ENCODE peak calls at places on chromosome 9, in seven cellular contexts. N is RWPE1, P is lung, Q is epithelial cell of esophagus, E is endothelial cell, K is HCT116, J is uterus. O is an unnamed sample.
A peak's percentile ranks its signal among the peaks of the same experiment; 100 is the strongest.

GRCh38 chr9:75880556-75880955 is 9.9 kb upstream of the PCSK5 start:
- DNase-seq in E (no peak), Q (peak; percentile 35), K (no peak), P (no peak), J (no peak), N (no peak), O (no peak)

GRCh38 chr9:93673271-93673843 is 97.0 kb downstream of the PHF2 start:
- DNase-seq in P (no peak), Q (no peak), K (no peak), E (peak; percentile 2), J (peak; percentile 10), N (no peak), O (no peak)

GRCh38 chr9:128203842-128204551 is 818 bp downstream of the DNM1 start:
- DNase-seq in E (peak; percentile 22), Q (no peak), J (peak; percentile 52), N (peak; percentile 57), K (no peak), P (no peak), O (no peak)

GRCh38 chr9:129054163-129054851 is 17.9 kb downstream of the MIGA2 start:
- DNase-seq in P (no peak), E (no peak), J (no peak), Q (no peak), K (no peak), N (no peak), O (no peak)

GRCh38 chr9:28539432-28539831 is 966.2 kb upstream of the C9orf72 start:
- DNase-seq in E (no peak), N (peak; percentile 37), P (no peak), K (no peak), Q (peak; percentile 86), J (no peak), O (peak; percentile 71)

GRCh38 chr9:25994605-25995004 is 316.4 kb upstream of the TUSC1 start:
- DNase-seq in E (no peak), N (no peak), K (no peak), P (no peak), Q (no peak), J (no peak), O (no peak)

GRCh38 chr9:132295181-132295580 is 59.6 kb downstream of the SETX start:
- DNase-seq in J (no peak), N (no peak), K (no peak), Q (no peak), E (no peak), P (no peak), O (no peak)

GRCh38 chr9:70438341-70438924 is 24.0 kb upstream of the KLF9 start:
- DNase-seq in E (peak; percentile 10), P (peak; percentile 39), Q (peak; percentile 74), N (peak; percentile 53), K (peak; percentile 68), J (no peak), O (peak; percentile 92)

GRCh38 chr9:78971505-78971904 is 600.3 kb upstream of the TLE4 start:
- DNase-seq in K (no peak), J (no peak), E (no peak), Q (no peak), P (no peak), N (no peak), O (no peak)

GRCh38 chr9:136629879-136630661 is 32.6 kb upstream of the EGFL7 start:
- DNase-seq in K (no peak), P (peak; percentile 64), Q (peak; percentile 48), N (no peak), J (peak; percentile 54), E (peak; percentile 86), O (peak; percentile 51)

GRCh38 chr9:113296796-113297558 is 6.2 kb downstream of the RNF183 start:
- DNase-seq in E (no peak), Q (no peak), J (no peak), P (no peak), N (no peak), K (no peak), O (no peak)

GRCh38 chr9:90838761-90839160 is 37.1 kb downstream of the SYK start:
- DNase-seq in K (no peak), E (no peak), N (no peak), Q (no peak), J (no peak), P (no peak), O (no peak)

GRCh38 chr9:114382951-114383865 is 4.6 kb downstream of the AKNA start:
- DNase-seq in P (no peak), E (no peak), K (no peak), Q (no peak), J (peak; percentile 60), N (no peak), O (no peak)

GRCh38 chr9:97593960-97594359 is 39.2 kb downstream of the TSTD2 start:
- DNase-seq in K (no peak), E (no peak), P (no peak), J (no peak), Q (no peak), N (no peak), O (peak; percentile 4)

GRCh38 chr9:70406446-70406862 is 8.0 kb downstream of the KLF9 start:
- DNase-seq in Q (no peak), J (peak; percentile 57), P (no peak), E (no peak), N (no peak), K (no peak), O (no peak)

GRCh38 chr9:2340046-2340760 is 281.4 kb upstream of the VLDLR start:
- DNase-seq in K (no peak), J (no peak), Q (peak; percentile 93), P (no peak), N (peak; percentile 8), E (no peak), O (peak; percentile 25)

GRCh38 chr9:18887546-18887945 is 145.5 kb downstream of the SAXO1 start:
- DNase-seq in K (no peak), E (no peak), Q (no peak), N (no peak), J (no peak), P (no peak), O (no peak)

GRCh38 chr9:98364042-98364441 is 108.6 kb upstream of the TBC1D2 start:
- DNase-seq in P (no peak), N (no peak), K (no peak), J (no peak), Q (no peak), E (no peak), O (no peak)

GRCh38 chr9:112384690-112385089 is 4.8 kb downstream of the HSDL2 start:
- DNase-seq in N (no peak), J (no peak), E (no peak), P (no peak), Q (no peak), K (no peak), O (no peak)

GRCh38 chr9:27489087-27489876 is 34.8 kb upstream of the IFNK start:
- DNase-seq in Q (no peak), P (no peak), N (no peak), J (no peak), E (no peak), K (no peak), O (no peak)

GRCh38 chr9:130254753-130255637 is 10.6 kb upstream of the HMCN2 start:
- DNase-seq in Q (no peak), E (no peak), N (no peak), K (no peak), P (no peak), J (no peak), O (no peak)

GRCh38 chr9:121561385-121562222 is 62.0 kb upstream of the GGTA1 start:
- DNase-seq in P (no peak), K (no peak), J (no peak), E (no peak), N (no peak), Q (peak; percentile 57), O (peak; percentile 29)

GRCh38 chr9:71250626-71251025 is 129.2 kb upstream of the TRPM3 start:
- DNase-seq in K (no peak), N (no peak), P (no peak), J (no peak), Q (no peak), E (no peak), O (no peak)

GRCh38 chr9:77806697-77807096 is 158.6 kb upstream of the GNA14 start:
- DNase-seq in E (no peak), J (no peak), N (no peak), Q (no peak), K (no peak), P (no peak), O (no peak)

GRCh38 chr9:18632624-18633407 is 158.9 kb downstream of the ADAMTSL1 start:
- DNase-seq in Q (peak; percentile 69), J (peak; percentile 31), N (peak; percentile 32), K (no peak), P (no peak), E (no peak), O (peak; percentile 80)

DNA sequence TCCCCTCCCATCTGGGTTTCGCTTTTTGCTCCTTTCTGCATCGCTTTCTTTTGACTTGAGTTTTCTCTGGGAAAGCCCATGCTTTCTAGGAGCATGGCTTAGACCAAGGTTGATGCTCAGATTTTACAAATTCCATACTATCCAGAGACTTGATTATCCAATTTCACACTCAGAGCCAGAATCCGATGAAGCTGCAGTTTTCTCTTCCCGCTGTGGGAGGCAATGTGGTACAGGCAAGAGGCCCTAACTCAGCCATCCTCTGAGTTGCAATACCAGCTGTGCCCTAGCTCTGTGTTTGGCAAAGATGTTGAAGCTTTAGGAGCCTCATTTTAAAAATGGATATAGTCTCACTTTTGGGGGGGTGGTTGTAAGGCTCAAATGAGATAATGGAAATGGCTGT is 85.1 kb downstream of the BRINP1 start:
- DNase-seq in N (no peak), K (no peak), Q (no peak), J (no peak), E (peak; percentile 28), P (no peak), O (peak; percentile 40)
- TF ChIP-seq CTCF in N (no peak), K (no peak), Q (no peak), J (no peak), E (no peak), P (no peak), O (no peak)

GRCh38 chr9:38707885-38708640 is 11.9 kb downstream of the FAM240B start:
- DNase-seq in P (no peak), Q (peak; percentile 32), J (no peak), E (no peak), N (no peak), K (no peak), O (peak; percentile 36)
- TF ChIP-seq CTCF in P (no peak), Q (peak; percentile 43), J (no peak), E (peak; percentile 36), N (no peak), K (peak; percentile 37), O (no peak)

GRCh38 chr9:89104821-89105220 is 73.8 kb downstream of the SHC3 start:
- DNase-seq in J (no peak), P (no peak), E (no peak), K (no peak), Q (no peak), N (no peak), O (no peak)
- TF ChIP-seq CTCF in J (no peak), P (no peak), E (no peak), K (no peak), Q (no peak), N (no peak), O (no peak)

GRCh38 chr9:106648799-106649198 is 214.2 kb upstream of the ZNF462 start:
- DNase-seq in E (no peak), Q (peak; percentile 47), P (no peak), N (peak; percentile 55), K (peak; percentile 6), J (no peak), O (peak; percentile 32)
- TF ChIP-seq CTCF in E (no peak), Q (peak; percentile 51), P (no peak), N (peak; percentile 43), K (no peak), J (no peak), O (peak; percentile 50)

O was measured in MCF 10A.